ENCODE peak calls at places on chromosomes 3 and 15, in five cellular contexts. One of them, this sample, is unnamed.

GRCh38 chr15:56910801-56911200 is 7.6 kb upstream of the TCF12 start:
- DNase-seq in lower leg skin: no peak
- DNase-seq in amniotic epithelial cell: no peak
- DNase-seq in HFF-Myc: no peak
- DNase-seq in M059J: no peak
- DNase-seq in this sample: no peak

GRCh38 chr3:25372167-25372566 is 55.9 kb upstream of the RARB start:
- DNase-seq in lower leg skin: no peak
- DNase-seq in amniotic epithelial cell: no peak
- DNase-seq in HFF-Myc: no peak
- DNase-seq in M059J: no peak
- DNase-seq in this sample: peak

GRCh38 chr3:197339841-197340520 is 41.6 kb upstream of the DLG1 start:
- DNase-seq in lower leg skin: peak
- DNase-seq in amniotic epithelial cell: no peak
- DNase-seq in HFF-Myc: no peak
- DNase-seq in M059J: peak
- DNase-seq in this sample: peak

GRCh38 chr3:184154909-184155643 is at the start of gene DVL3:
- DNase-seq in lower leg skin: peak
- DNase-seq in amniotic epithelial cell: peak
- DNase-seq in HFF-Myc: no peak
- DNase-seq in M059J: peak
- DNase-seq in this sample: peak

GRCh38 chr15:49697121-49697520 is 76.3 kb downstream of the DTWD1 start:
- DNase-seq in lower leg skin: no peak
- DNase-seq in amniotic epithelial cell: peak
- DNase-seq in HFF-Myc: no peak
- DNase-seq in M059J: no peak
- DNase-seq in this sample: no peak

GRCh38 chr3:182793663-182794454 is 555 bp downstream of the ATP11B start:
- DNase-seq in lower leg skin: peak
- DNase-seq in amniotic epithelial cell: peak
- DNase-seq in HFF-Myc: no peak
- DNase-seq in M059J: peak
- DNase-seq in this sample: peak

GRCh38 chr3:161372321-161373260 is 1.3 kb upstream of the SPTSSB start:
- DNase-seq in lower leg skin: peak
- DNase-seq in amniotic epithelial cell: no peak
- DNase-seq in HFF-Myc: no peak
- DNase-seq in M059J: peak
- DNase-seq in this sample: no peak

GRCh38 chr3:122628567-122628966 is 51.1 kb downstream of the PARP15 start:
- DNase-seq in lower leg skin: no peak
- DNase-seq in amniotic epithelial cell: peak
- DNase-seq in HFF-Myc: no peak
- DNase-seq in M059J: peak
- DNase-seq in this sample: peak

GRCh38 chr3:185297867-185298266 is 44.0 kb upstream of the EHHADH start:
- DNase-seq in lower leg skin: no peak
- DNase-seq in amniotic epithelial cell: peak
- DNase-seq in HFF-Myc: no peak
- DNase-seq in M059J: no peak
- DNase-seq in this sample: no peak

GRCh38 chr15:88649753-88650551 is 11.1 kb downstream of the ISG20 start:
- DNase-seq in lower leg skin: peak
- DNase-seq in amniotic epithelial cell: no peak
- DNase-seq in HFF-Myc: no peak
- DNase-seq in M059J: no peak
- DNase-seq in this sample: no peak

GRCh38 chr3:53744351-53744750 is 101.9 kb downstream of the CHDH start:
- DNase-seq in lower leg skin: no peak
- DNase-seq in amniotic epithelial cell: no peak
- DNase-seq in HFF-Myc: no peak
- DNase-seq in M059J: no peak
- DNase-seq in this sample: no peak

GRCh38 chr15:68635142-68635541 is 56.3 kb downstream of the CORO2B start:
- DNase-seq in lower leg skin: no peak
- DNase-seq in amniotic epithelial cell: no peak
- DNase-seq in HFF-Myc: no peak
- DNase-seq in M059J: no peak
- DNase-seq in this sample: peak

GRCh38 chr3:10419637-10420232 is 85.7 kb downstream of the ATP2B2 start:
- DNase-seq in lower leg skin: no peak
- DNase-seq in amniotic epithelial cell: no peak
- DNase-seq in HFF-Myc: no peak
- DNase-seq in M059J: peak
- DNase-seq in this sample: peak

GRCh38 chr3:183182732-183183610 is 20.4 kb upstream of the LAMP3 start:
- DNase-seq in lower leg skin: no peak
- DNase-seq in amniotic epithelial cell: no peak
- DNase-seq in HFF-Myc: no peak
- DNase-seq in M059J: peak
- DNase-seq in this sample: peak

GRCh38 chr3:19060404-19060803 is 87.9 kb upstream of the KCNH8 start:
- DNase-seq in lower leg skin: no peak
- DNase-seq in amniotic epithelial cell: no peak
- DNase-seq in HFF-Myc: no peak
- DNase-seq in M059J: no peak
- DNase-seq in this sample: no peak

GRCh38 chr15:95629503-95630168 is 700.9 kb upstream of the NR2F2 start:
- DNase-seq in lower leg skin: no peak
- DNase-seq in amniotic epithelial cell: no peak
- DNase-seq in HFF-Myc: no peak
- DNase-seq in M059J: no peak
- DNase-seq in this sample: no peak

GRCh38 chr3:116339441-116340028 is 105.8 kb downstream of the LSAMP start:
- DNase-seq in lower leg skin: no peak
- DNase-seq in amniotic epithelial cell: peak
- DNase-seq in HFF-Myc: peak
- DNase-seq in M059J: peak
- DNase-seq in this sample: no peak

GRCh38 chr3:78725703-78726246 is 1042.0 kb downstream of the ROBO1 start:
- DNase-seq in lower leg skin: no peak
- DNase-seq in amniotic epithelial cell: no peak
- DNase-seq in HFF-Myc: no peak
- DNase-seq in M059J: no peak
- DNase-seq in this sample: peak

GRCh38 chr3:164467027-164467426 is 611.3 kb downstream of the SI start:
- DNase-seq in lower leg skin: no peak
- DNase-seq in amniotic epithelial cell: no peak
- DNase-seq in HFF-Myc: no peak
- DNase-seq in M059J: no peak
- DNase-seq in this sample: no peak

GRCh38 chr3:196726788-196727675 is 12.6 kb upstream of the PAK2 start:
- DNase-seq in lower leg skin: no peak
- DNase-seq in amniotic epithelial cell: peak
- DNase-seq in HFF-Myc: no peak
- DNase-seq in M059J: peak
- DNase-seq in this sample: peak

GRCh38 chr3:157582634-157582968 is 79.4 kb upstream of the VEPH1 start:
- DNase-seq in lower leg skin: no peak
- DNase-seq in amniotic epithelial cell: no peak
- DNase-seq in HFF-Myc: no peak
- DNase-seq in M059J: no peak
- DNase-seq in this sample: no peak

GRCh38 chr15:66387176-66388056 is 704 bp downstream of the MAP2K1 start:
- DNase-seq in lower leg skin: peak
- DNase-seq in amniotic epithelial cell: peak
- DNase-seq in HFF-Myc: no peak
- DNase-seq in M059J: peak
- DNase-seq in this sample: peak

GRCh38 chr15:63560741-63561448 is 36.3 kb upstream of the FBXL22 start:
- DNase-seq in lower leg skin: no peak
- DNase-seq in amniotic epithelial cell: peak
- DNase-seq in HFF-Myc: no peak
- DNase-seq in M059J: no peak
- DNase-seq in this sample: no peak

GRCh38 chr3:171781711-171782127 is 28.6 kb downstream of the PLD1 start:
- DNase-seq in lower leg skin: no peak
- DNase-seq in amniotic epithelial cell: peak
- DNase-seq in HFF-Myc: no peak
- DNase-seq in M059J: peak
- DNase-seq in this sample: peak

GRCh38 chr3:170448530-170449110 is 30.0 kb downstream of the CLDN11 start:
- DNase-seq in lower leg skin: no peak
- DNase-seq in amniotic epithelial cell: no peak
- DNase-seq in HFF-Myc: no peak
- DNase-seq in M059J: no peak
- DNase-seq in this sample: peak

GRCh38 chr3:185979721-185980121 is 41.9 kb upstream of the TRA2B start:
- DNase-seq in lower leg skin: no peak
- DNase-seq in amniotic epithelial cell: peak
- DNase-seq in HFF-Myc: no peak
- DNase-seq in M059J: no peak
- DNase-seq in this sample: peak

GRCh38 chr15:66963710-66964109 is 101.7 kb upstream of the SMAD3 start:
- DNase-seq in lower leg skin: peak
- DNase-seq in amniotic epithelial cell: peak
- DNase-seq in HFF-Myc: no peak
- DNase-seq in M059J: no peak
- DNase-seq in this sample: no peak

GRCh38 chr3:98109789-98110188 is 20.7 kb upstream of the OR5H1 start:
- DNase-seq in lower leg skin: no peak
- DNase-seq in amniotic epithelial cell: no peak
- DNase-seq in HFF-Myc: no peak
- DNase-seq in M059J: no peak
- DNase-seq in this sample: no peak

GRCh38 chr3:177521305-177521704 is 324.0 kb upstream of the TBL1XR1 start:
- DNase-seq in lower leg skin: no peak
- DNase-seq in amniotic epithelial cell: no peak
- DNase-seq in HFF-Myc: no peak
- DNase-seq in M059J: no peak
- DNase-seq in this sample: no peak

GRCh38 chr3:195095035-195095703 is 175.8 kb downstream of the XXYLT1 start:
- DNase-seq in lower leg skin: no peak
- DNase-seq in amniotic epithelial cell: no peak
- DNase-seq in HFF-Myc: no peak
- DNase-seq in M059J: no peak
- DNase-seq in this sample: no peak

GRCh38 chr3:157888040-157888439 is 218.2 kb downstream of the SHOX2 start:
- DNase-seq in lower leg skin: no peak
- DNase-seq in amniotic epithelial cell: no peak
- DNase-seq in HFF-Myc: no peak
- DNase-seq in M059J: no peak
- DNase-seq in this sample: no peak

GRCh38 chr15:49984436-49984835 is 134.6 kb downstream of the ATP8B4 start:
- DNase-seq in lower leg skin: no peak
- DNase-seq in amniotic epithelial cell: no peak
- DNase-seq in HFF-Myc: no peak
- DNase-seq in M059J: peak
- DNase-seq in this sample: no peak

GRCh38 chr3:81279481-81280273 is 481.8 kb downstream of the GBE1 start:
- DNase-seq in lower leg skin: no peak
- DNase-seq in amniotic epithelial cell: no peak
- DNase-seq in HFF-Myc: no peak
- DNase-seq in M059J: peak
- DNase-seq in this sample: no peak

GRCh38 chr3:61841111-61841845 is 279.9 kb downstream of the PTPRG start:
- DNase-seq in lower leg skin: no peak
- DNase-seq in amniotic epithelial cell: peak
- DNase-seq in HFF-Myc: no peak
- DNase-seq in M059J: peak
- DNase-seq in this sample: peak

GRCh38 chr3:186757686-186758220 is 25.6 kb upstream of the EIF4A2 start:
- DNase-seq in lower leg skin: no peak
- DNase-seq in amniotic epithelial cell: no peak
- DNase-seq in HFF-Myc: no peak
- DNase-seq in M059J: no peak
- DNase-seq in this sample: no peak

GRCh38 chr3:54964081-54964480 is 36.2 kb upstream of the LRTM1 start:
- DNase-seq in lower leg skin: no peak
- DNase-seq in amniotic epithelial cell: no peak
- DNase-seq in HFF-Myc: no peak
- DNase-seq in M059J: no peak
- DNase-seq in this sample: peak